ENCODE peak calls at places on chromosomes 13 and 19, in eight cellular contexts. F is lower lobe of right lung, J is left ventricle myocardium inferior, Z is PC-3, Q is thyroid gland, O is tibial artery, M is osteoblast, C is psoas muscle. E is an unnamed sample.

GRCh38 chr13:109390391-109390790 is 396.0 kb downstream of the IRS2 start:
- DNase-seq in C (no peak), Q (no peak), J (no peak), Z (no peak), O (no peak), F (no peak), M (no peak), E (no peak)

GRCh38 chr13:93450226-93450625 is 223.6 kb downstream of the GPC6 start:
- DNase-seq in O (no peak), Q (no peak), J (no peak), F (no peak), Z (no peak), C (no peak), M (no peak), E (peak; percentile 34)

GRCh38 chr19:52638601-52639000 is 446 bp upstream of the ZNF83 start:
- DNase-seq in J (peak; percentile 22), M (peak; percentile 69), Z (no peak), C (peak; percentile 33), F (peak; percentile 54), O (no peak), Q (peak; percentile 11), E (peak; percentile 30)

GRCh38 chr19:13561461-13561860 is 55.2 kb upstream of the CACNA1A start:
- DNase-seq in M (no peak), J (no peak), F (no peak), Z (no peak), O (no peak), Q (no peak), C (no peak), E (no peak)

GRCh38 chr19:46633130-46633529 is 2.9 kb downstream of the GNG8 start:
- DNase-seq in O (no peak), C (no peak), M (no peak), Q (no peak), F (no peak), J (no peak), Z (no peak), E (no peak)

GRCh38 chr19:9877775-9878510 is 42.8 kb downstream of the PIN1 start:
- DNase-seq in J (no peak), Z (peak; percentile 68), Q (no peak), C (no peak), F (no peak), O (no peak), M (peak; percentile 34), E (peak; percentile 4)

GRCh38 chr19:4800591-4801081 is 9.1 kb downstream of the FEM1A start:
- DNase-seq in Q (no peak), Z (peak; percentile 95), F (peak; percentile 89), C (peak; percentile 81), J (no peak), O (no peak), M (no peak), E (no peak)

GRCh38 chr13:28489975-28490550 is 4.9 kb downstream of the FLT1 start:
- DNase-seq in M (no peak), F (no peak), C (no peak), Z (no peak), J (no peak), Q (no peak), O (no peak), E (no peak)

GRCh38 chr13:30868806-30869470 is 37.1 kb upstream of the MEDAG start:
- DNase-seq in Q (no peak), J (no peak), F (no peak), M (no peak), Z (no peak), C (no peak), O (no peak), E (no peak)

GRCh38 chr13:67408823-67409222 is 178.7 kb upstream of the PCDH9 start:
- DNase-seq in Q (no peak), O (no peak), Z (no peak), F (peak; percentile 45), C (no peak), M (no peak), J (no peak), E (no peak)

GRCh38 chr19:32886241-32886640 is 16.7 kb upstream of the SLC7A9 start:
- DNase-seq in Z (no peak), C (no peak), Q (no peak), O (no peak), F (no peak), M (peak; percentile 55), J (no peak), E (no peak)

GRCh38 chr13:107585466-107585865 is 629.9 kb downstream of the LIG4 start:
- DNase-seq in O (no peak), Q (no peak), J (no peak), Z (no peak), M (no peak), C (no peak), F (no peak), E (no peak)

GRCh38 chr19:17077447-17078028 is 2.0 kb downstream of the MYO9B start:
- DNase-seq in J (no peak), C (no peak), M (no peak), O (no peak), Z (no peak), F (no peak), Q (no peak), E (no peak)
- H3K27ac ChIP-seq in J (peak overlapping the region; percentile 84), C (no peak overlapping the region), M (peak overlapping the region; percentile 95), O (peak overlapping the region; percentile 92), Z (no peak overlapping the region), F (no peak overlapping the region), Q (no peak overlapping the region), E (peak overlapping the region; percentile 31)

DNA sequence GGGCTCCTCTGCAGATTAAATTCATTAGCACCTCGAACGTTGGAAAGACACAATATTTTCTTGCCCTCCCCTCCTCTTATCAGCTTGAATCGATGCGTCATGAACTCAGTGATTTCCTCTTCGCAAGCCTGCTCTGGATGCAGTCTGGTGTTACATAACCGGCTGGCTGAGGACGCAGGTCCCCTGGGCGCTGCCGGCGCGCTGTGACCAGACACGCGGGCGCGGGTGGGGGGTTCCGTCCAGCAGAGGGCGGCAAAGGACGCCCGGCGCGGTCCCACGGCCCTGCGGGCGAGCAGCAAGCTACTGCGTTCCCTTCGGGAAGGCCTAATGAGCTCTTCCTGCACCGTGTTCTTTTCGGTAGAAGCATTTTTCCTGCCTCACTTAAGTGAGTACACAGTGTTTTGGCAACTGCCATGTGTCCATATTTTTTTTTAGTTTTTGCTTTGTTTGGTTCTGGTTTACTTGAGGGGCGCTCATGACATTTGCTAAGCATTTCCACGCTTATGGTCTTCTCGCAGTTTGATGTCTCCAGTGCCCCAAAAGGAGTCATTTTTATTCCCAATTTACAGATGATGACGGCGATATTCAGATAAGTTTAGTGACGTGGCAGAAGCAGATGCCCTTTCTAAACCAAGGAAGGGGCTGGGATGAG is 112.2 kb upstream of the MBNL2 start:
- DNase-seq in J (peak; percentile 91), M (peak; percentile 96), Q (peak; percentile 91), F (peak; percentile 92), Z (peak; percentile 82), O (peak; percentile 96), C (peak; percentile 91), E (no peak)
- H3K4me3 ChIP-seq in J (peak overlapping the region; percentile 49), M (peak overlapping the region; percentile 42), Q (no peak overlapping the region), F (peak overlapping the region; percentile 16), Z (no peak overlapping the region), O (peak overlapping the region; percentile 25), C (peak overlapping the region; percentile 19), E (no peak overlapping the region)

DNA sequence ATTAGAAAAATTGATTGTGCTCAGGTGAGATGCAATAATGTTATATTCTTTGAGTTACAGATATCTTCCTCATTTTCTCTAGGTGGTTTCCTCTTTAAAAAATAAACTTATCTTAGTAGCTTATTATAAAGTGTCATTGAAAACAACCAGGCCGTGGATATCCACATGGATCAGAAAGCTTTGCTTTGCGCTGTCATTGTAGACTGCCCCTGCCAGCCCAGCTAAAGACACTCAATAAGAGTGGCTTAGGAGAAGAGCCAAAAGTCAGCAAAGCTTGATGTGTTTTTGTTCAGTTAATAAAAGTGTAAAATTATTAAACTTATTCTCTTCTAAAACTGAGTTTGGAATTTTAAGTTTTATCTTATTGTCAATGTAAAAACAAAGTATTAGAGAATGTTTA is 34.4 kb downstream of the TPP2 start:
- DNase-seq in O (no peak), Q (peak; percentile 40), J (no peak), F (no peak), M (no peak), C (no peak), Z (no peak), E (no peak)
- TF ChIP-seq CTCF in O (no peak), Q (no peak), J (no peak), F (no peak), M (no peak), C (no peak), Z (no peak), E (no peak)

DNA sequence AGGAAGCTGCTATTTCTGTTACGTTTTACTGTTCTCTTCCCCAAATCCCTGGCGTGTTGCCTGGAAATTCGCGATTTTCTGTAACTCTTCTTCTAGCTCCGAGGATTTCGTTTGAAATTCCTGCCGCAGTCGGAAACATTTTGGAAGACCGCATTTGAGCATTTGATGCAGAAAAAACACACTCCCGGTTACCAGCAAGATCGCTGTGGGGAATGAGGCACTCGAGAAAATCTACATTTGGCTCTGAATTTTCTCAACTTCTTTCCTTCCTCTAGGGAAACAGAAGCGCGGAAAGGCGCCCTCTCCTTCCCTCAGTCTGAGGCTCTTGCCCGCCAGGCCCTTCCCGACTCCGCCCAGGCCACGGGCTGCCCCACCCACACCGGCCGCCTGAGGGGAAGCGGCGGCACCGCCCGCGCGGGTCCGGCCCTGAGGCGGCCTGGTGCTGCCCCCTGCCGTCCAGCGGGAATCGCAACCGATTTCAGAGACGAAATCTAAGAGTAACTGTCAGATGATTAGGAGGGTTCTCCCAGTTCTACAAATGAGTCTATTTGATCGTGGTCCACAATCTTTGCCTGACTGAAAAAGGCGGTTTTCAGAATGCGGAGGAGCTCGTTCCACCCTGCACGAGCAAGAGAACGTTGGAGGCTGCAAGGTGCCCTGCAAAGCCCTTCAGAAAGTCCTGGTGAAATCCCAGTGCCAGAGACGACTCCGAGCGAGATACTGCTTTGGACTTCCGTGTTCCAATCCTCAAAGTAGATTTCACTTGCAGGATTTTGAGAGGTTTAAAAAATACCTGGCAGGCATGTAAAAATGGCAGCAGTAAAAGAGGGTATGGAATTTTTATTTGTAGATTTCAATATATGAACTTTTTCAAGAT is 18.4 kb upstream of the TUBGCP3 start:
- DNase-seq in F (peak; percentile 96), J (peak; percentile 93), O (peak; percentile 96), Z (peak; percentile 80), Q (peak; percentile 96), C (peak; percentile 95), M (peak; percentile 95), E (peak; percentile 57)
- H3K27ac ChIP-seq in F (peak overlapping the region; percentile 48), J (peak overlapping the region; percentile 57), O (peak overlapping the region; percentile 58), Z (no peak overlapping the region), Q (peak overlapping the region; percentile 44), C (peak overlapping the region; percentile 52), M (peak overlapping the region; percentile 10), E (peak overlapping the region; percentile 69)

E was measured in AG04450.